ENCODE peak calls at places on chromosomes 6 and 20, in six cellular contexts. A is IMR-90, S is H1, T is H9, B is mesenchymal stem cell, J is trophoblast cell. K is an unnamed sample.

GRCh38 chr6:113287396-113287795 is 569.7 kb upstream of the MARCKS start:
- DNase-seq in A (no peak), T (no peak), S (no peak), B (no peak), J (no peak), K (no peak)

GRCh38 chr6:89819336-89820130 is at the start of gene MDN1:
- DNase-seq in T (peak; percentile 93), S (peak; percentile 88), J (peak; percentile 92), B (peak; percentile 97), A (peak; percentile 95), K (peak; percentile 93)

GRCh38 chr6:42512498-42513042 is 51.3 kb upstream of the UBR2 start:
- DNase-seq in S (no peak), B (peak; percentile 24), A (no peak), J (no peak), T (no peak), K (no peak)

GRCh38 chr6:25341923-25342619 is 62.9 kb downstream of the CARMIL1 start:
- DNase-seq in A (no peak), B (no peak), T (peak; percentile 45), J (no peak), S (peak; percentile 31), K (no peak)

GRCh38 chr20:19817017-19817416 is 59.0 kb downstream of the RIN2 start:
- DNase-seq in B (peak; percentile 93), A (peak; percentile 98), S (no peak), T (no peak), J (no peak), K (no peak)

GRCh38 chr6:31969712-31970603 is 2.0 kb downstream of the DXO start:
- DNase-seq in B (peak; percentile 25), T (no peak), S (no peak), J (no peak), A (peak; percentile 55), K (no peak)

GRCh38 chr6:7726416-7727149 is 684 bp downstream of the BMP6 start:
- DNase-seq in T (peak; percentile 57), J (no peak), A (no peak), S (no peak), B (peak; percentile 18), K (peak; percentile 26)

GRCh38 chr20:50067461-50067860 is 45.5 kb downstream of the UBE2V1 start:
- DNase-seq in J (peak; percentile 86), A (no peak), T (no peak), B (no peak), S (no peak), K (no peak)

GRCh38 chr6:16319813-16320532 is 81.6 kb downstream of the GMPR start:
- DNase-seq in S (no peak), A (peak; percentile 98), B (peak; percentile 98), T (no peak), J (peak; percentile 65), K (no peak)

GRCh38 chr6:43668151-43669028 is 19.2 kb downstream of the MRPS18A start:
- DNase-seq in T (peak; percentile 88), S (peak; percentile 60), J (peak; percentile 91), A (peak; percentile 36), B (peak; percentile 56), K (peak; percentile 29)

GRCh38 chr20:35663516-35663812 is 1.2 kb downstream of the CPNE1 start:
- DNase-seq in J (peak; percentile 37), B (no peak), A (peak; percentile 19), S (no peak), T (no peak), K (no peak)

GRCh38 chr6:42295688-42296087 is 78.0 kb upstream of the MRPS10 start:
- DNase-seq in A (no peak), S (no peak), T (no peak), J (no peak), B (no peak), K (no peak)

GRCh38 chr6:33430991-33431879 is 11.4 kb downstream of the SYNGAP1 start:
- DNase-seq in B (peak; percentile 81), A (peak; percentile 65), S (no peak), T (peak; percentile 95), J (no peak), K (peak; percentile 83)

GRCh38 chr6:159691133-159691962 is 1.7 kb downstream of the SOD2 start:
- DNase-seq in J (peak; percentile 69), S (no peak), B (peak; percentile 97), T (no peak), A (peak; percentile 92), K (no peak)

GRCh38 chr6:6798430-6798829 is 209.9 kb downstream of the LY86 start:
- DNase-seq in A (no peak), T (no peak), S (no peak), J (no peak), B (no peak), K (no peak)

GRCh38 chr6:100378576-100378975 is 86.1 kb downstream of the SIM1 start:
- DNase-seq in J (no peak), A (no peak), S (no peak), T (no peak), B (no peak), K (no peak)

GRCh38 chr6:72522735-72523141 is 99.1 kb upstream of the KCNQ5 start:
- DNase-seq in J (peak; percentile 2), T (peak; percentile 88), S (peak; percentile 36), A (no peak), B (no peak), K (no peak)

GRCh38 chr6:27766405-27766804 is 145.8 kb downstream of the OR2B2 start:
- DNase-seq in B (no peak), S (no peak), J (no peak), A (no peak), T (no peak), K (no peak)
- H3K14ac ChIP-seq in B (no peak overlapping the region), S (no peak overlapping the region), J (no peak overlapping the region), A (no peak overlapping the region), T (no peak overlapping the region), K (no peak overlapping the region)

GRCh38 chr6:54846243-54846856 is at the start of gene FAM83B:
- DNase-seq in T (peak; percentile 80), B (peak; percentile 27), J (peak; percentile 75), S (peak; percentile 57), A (no peak), K (peak; percentile 30)
- H4K8ac ChIP-seq in T (no peak within 1 kb of the TSS), B (no peak within 1 kb of the TSS), J (peak within 1 kb of the TSS; percentile 79), S (peak within 1 kb of the TSS; percentile 89), A (peak within 1 kb of the TSS; percentile 11), K (peak within 1 kb of the TSS; percentile 65)

GRCh38 chr20:44962483-44962882 is 2.3 kb upstream of the TOMM34 start:
- DNase-seq in S (no peak), B (no peak), A (no peak), T (no peak), J (no peak), K (no peak)
- H3K14ac ChIP-seq in S (no peak overlapping the region), B (no peak overlapping the region), A (no peak overlapping the region), T (no peak overlapping the region), J (no peak overlapping the region), K (no peak overlapping the region)

GRCh38 chr20:36745927-36746659 is at the start of gene NDRG3:
- DNase-seq in S (peak; percentile 85), J (peak; percentile 91), T (peak; percentile 97), B (peak; percentile 92), A (peak; percentile 89), K (peak; percentile 89)
- H4K8ac ChIP-seq in S (no peak within 1 kb of the TSS), J (peak within 1 kb of the TSS; percentile 99), T (no peak within 1 kb of the TSS), B (peak within 1 kb of the TSS; percentile 97), A (peak within 1 kb of the TSS; percentile 100), K (no peak within 1 kb of the TSS)

DNA sequence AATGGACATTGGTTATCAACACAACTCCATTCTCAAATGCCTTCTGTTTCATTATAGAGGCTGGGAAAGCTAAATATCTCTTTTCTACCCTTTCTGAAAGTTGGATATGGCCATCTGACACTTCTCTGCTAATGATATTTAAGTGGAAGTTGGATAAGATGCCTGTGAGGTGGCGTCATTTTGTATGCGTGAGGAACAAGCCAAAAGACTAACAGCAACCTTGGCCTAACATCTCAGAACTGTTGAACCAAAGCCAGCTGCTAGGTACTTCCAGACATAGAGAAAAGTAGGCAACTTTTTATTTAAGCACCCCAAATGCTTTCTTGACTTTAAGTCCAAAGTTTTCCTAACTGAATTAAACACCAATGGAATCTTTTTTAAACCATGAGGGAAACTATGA is 708.4 kb downstream of the CD109 start:
- DNase-seq in T (no peak), A (peak; percentile 42), S (no peak), J (no peak), B (peak; percentile 2), K (no peak)
- H3K14ac ChIP-seq in T (no peak overlapping the region), A (no peak overlapping the region), S (no peak overlapping the region), J (no peak overlapping the region), B (no peak overlapping the region), K (no peak overlapping the region)

DNA sequence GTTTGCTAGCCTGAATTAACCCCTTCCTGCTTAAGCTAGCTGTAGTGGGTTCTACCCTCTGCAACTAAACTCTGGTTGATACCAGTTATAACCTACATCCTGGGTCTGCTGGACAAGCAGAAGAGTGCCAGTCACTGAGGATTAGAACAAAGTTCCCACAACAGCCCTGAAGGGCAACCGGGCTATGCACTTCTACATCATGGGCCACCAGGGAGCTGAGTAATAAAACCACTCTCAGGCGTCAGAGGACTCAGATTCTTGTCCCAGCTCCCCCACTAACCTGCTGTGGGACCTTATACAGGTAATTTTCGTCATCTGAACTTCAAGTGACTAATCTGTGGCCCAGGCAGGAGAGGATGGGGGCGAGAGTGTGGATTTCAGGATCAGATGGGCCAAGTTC is 56.8 kb downstream of the EYA2 start:
- DNase-seq in J (no peak), S (no peak), B (no peak), T (no peak), A (peak; percentile 55), K (no peak)
- H4K8ac ChIP-seq in J (no peak overlapping the region), S (no peak overlapping the region), B (no peak overlapping the region), T (no peak overlapping the region), A (peak overlapping the region; percentile 32), K (no peak overlapping the region)

DNA sequence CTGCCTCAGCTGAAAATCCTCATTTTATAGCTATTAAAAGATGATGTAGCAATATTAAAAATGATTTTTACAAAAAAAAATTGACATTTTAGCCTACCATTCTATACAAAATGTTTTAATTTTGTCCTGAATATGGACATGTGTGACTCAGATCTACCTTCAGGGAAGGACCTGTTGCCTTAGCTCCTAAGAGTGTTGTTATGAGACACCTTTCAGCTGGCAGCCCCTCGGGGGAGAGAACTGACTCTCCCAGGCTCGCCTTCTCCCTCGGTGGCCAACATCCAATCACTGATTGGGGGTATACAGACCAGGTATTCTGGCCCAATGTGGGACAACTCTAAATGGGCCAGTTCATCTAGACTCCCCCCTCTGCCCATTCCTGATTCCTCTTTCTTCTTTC is 32.5 kb upstream of the MRAP2 start:
- DNase-seq in S (no peak), J (no peak), T (no peak), B (no peak), A (no peak), K (no peak)
- H3K14ac ChIP-seq in S (no peak overlapping the region), J (no peak overlapping the region), T (no peak overlapping the region), B (no peak overlapping the region), A (no peak overlapping the region), K (no peak overlapping the region)

GRCh38 chr6:154070657-154071056 is 31.6 kb downstream of the OPRM1 start:
- DNase-seq in J (no peak), T (no peak), S (no peak), A (no peak), B (no peak), K (no peak)

GRCh38 chr6:154071236-154071635 is 32.2 kb downstream of the OPRM1 start:
- DNase-seq in J (no peak), B (no peak), S (no peak), A (no peak), T (no peak), K (no peak)

GRCh38 chr6:154071711-154072110 is 32.7 kb downstream of the OPRM1 start:
- DNase-seq in J (no peak), A (no peak), T (no peak), S (no peak), B (peak; percentile 15), K (no peak)

GRCh38 chr6:154070041-154070440 is 31.0 kb downstream of the OPRM1 start:
- DNase-seq in T (no peak), B (no peak), A (no peak), J (no peak), S (no peak), K (no peak)
- H4K8ac ChIP-seq in T (no peak overlapping the region), B (no peak overlapping the region), A (no peak overlapping the region), J (no peak overlapping the region), S (no peak overlapping the region), K (no peak overlapping the region)